ENCODE peak calls at places on chromosome 16, in four cellular contexts. A is keratinocyte, D is gastrocnemius medialis, I is A549. X is an unnamed sample.
A peak's percentile ranks its signal among the peaks of the same experiment; 100 is the strongest.

GRCh38 chr16:81415757-81416156 is 28.9 kb upstream of the CMIP start:
- DNase-seq in A (no peak), I (no peak), D (no peak), X (peak; percentile 40)

GRCh38 chr16:84821728-84822676 is 2.2 kb downstream of the CRISPLD2 start:
- DNase-seq in D (no peak), I (no peak), A (no peak), X (no peak)

GRCh38 chr16:16821261-16821660 is 442.3 kb downstream of the NPIPA7 start:
- DNase-seq in I (no peak), A (no peak), D (no peak), X (no peak)

GRCh38 chr16:57606847-57607501 is 21.5 kb upstream of the ADGRG1 start:
- DNase-seq in D (no peak), A (no peak), I (no peak), X (no peak)

GRCh38 chr16:46801428-46802049 is 29.4 kb downstream of the C16orf87 start:
- DNase-seq in D (no peak), I (peak; percentile 38), A (no peak), X (no peak)

GRCh38 chr16:56279132-56279531 is 87.8 kb downstream of the GNAO1 start:
- DNase-seq in D (no peak), I (no peak), A (no peak), X (no peak)

GRCh38 chr16:17471745-17472075 is 950 bp upstream of the XYLT1 start:
- DNase-seq in A (no peak), I (no peak), D (no peak), X (no peak)

GRCh38 chr16:49698416-49698815 is 157.5 kb downstream of the ZNF423 start:
- DNase-seq in I (no peak), A (no peak), D (no peak), X (no peak)

GRCh38 chr16:71666928-71667707 is 41.1 kb downstream of the MARVELD3 start:
- DNase-seq in D (no peak), A (no peak), I (no peak), X (no peak)

GRCh38 chr16:72042157-72042660 is 12.1 kb upstream of the HP start:
- DNase-seq in I (no peak), D (peak; percentile 81), A (no peak), X (no peak)

GRCh38 chr16:73232555-73233422 is 184.9 kb upstream of the ZFHX3 start:
- DNase-seq in D (no peak), I (peak; percentile 56), A (no peak), X (no peak)

GRCh38 chr16:21628196-21628726 is 24.1 kb downstream of the IGSF6 start:
- DNase-seq in D (no peak), I (no peak), A (no peak), X (no peak)

GRCh38 chr16:4618645-4619418 is 4.1 kb upstream of the UBALD1 start:
- DNase-seq in A (no peak), D (no peak), I (no peak), X (no peak)

GRCh38 chr16:13519871-13520270 is 400.1 kb upstream of the ERCC4 start:
- DNase-seq in A (no peak), D (no peak), I (no peak), X (no peak)

GRCh38 chr16:66292241-66292935 is 74.1 kb upstream of the CDH5 start:
- DNase-seq in I (no peak), D (no peak), A (no peak), X (no peak)

GRCh38 chr16:65534121-65534528 is 412.3 kb upstream of the CDH11 start:
- DNase-seq in I (no peak), D (no peak), A (peak; percentile 40), X (no peak)

GRCh38 chr16:81276323-81276722 is 37.8 kb downstream of the BCO1 start:
- DNase-seq in A (no peak), I (no peak), D (no peak), X (no peak)

GRCh38 chr16:6076631-6077030 is 979.0 kb upstream of the EEF2KMT start:
- DNase-seq in I (no peak), A (no peak), D (no peak), X (no peak)

GRCh38 chr16:77169650-77170236 is 21.2 kb upstream of the MON1B start:
- DNase-seq in A (no peak), D (no peak), I (peak; percentile 33), X (peak; percentile 54)

GRCh38 chr16:67447508-67448076 is 16.7 kb downstream of the HSD11B2 start:
- DNase-seq in I (peak; percentile 77), A (no peak), D (no peak), X (no peak)

GRCh38 chr16:88706288-88706964 is at the start of the genes CTU2 and RNF166:
- DNase-seq in D (peak; percentile 80), I (peak; percentile 91), A (no peak), X (peak; percentile 82)

GRCh38 chr16:81366316-81366932 is 51.7 kb downstream of the GAN start:
- DNase-seq in D (no peak), A (no peak), I (peak; percentile 40), X (peak; percentile 18)

GRCh38 chr16:55393976-55394375 is 70.0 kb downstream of the IRX6 start:
- DNase-seq in I (no peak), A (no peak), D (no peak), X (no peak)

GRCh38 chr16:89167425-89167941 is 4.1 kb upstream of the CDH15 start:
- DNase-seq in I (peak; percentile 77), D (peak; percentile 52), A (no peak), X (peak; percentile 100)

GRCh38 chr16:11587643-11588247 is 1.0 kb upstream of the LITAF start:
- DNase-seq in D (no peak), I (no peak), A (no peak), X (no peak)

GRCh38 chr16:11586375-11586855 is 304 bp downstream of the LITAF start:
- DNase-seq in A (no peak), D (no peak), I (no peak), X (no peak)

GRCh38 chr16:11585460-11586374 is 1.0 kb downstream of the LITAF start:
- DNase-seq in I (no peak), D (no peak), A (no peak), X (no peak)

GRCh38 chr16:11588321-11589244 is 1.9 kb upstream of the LITAF start:
- DNase-seq in A (no peak), D (no peak), I (no peak), X (no peak)

GRCh38 chr16:11586856-11587642 is at the start of gene LITAF:
- DNase-seq in A (no peak), D (peak; percentile 25), I (peak; percentile 67), X (peak; percentile 41)
- TF ChIP-seq CTCF in A (no peak), D (no peak), I (no peak), X (no peak)

DNA sequence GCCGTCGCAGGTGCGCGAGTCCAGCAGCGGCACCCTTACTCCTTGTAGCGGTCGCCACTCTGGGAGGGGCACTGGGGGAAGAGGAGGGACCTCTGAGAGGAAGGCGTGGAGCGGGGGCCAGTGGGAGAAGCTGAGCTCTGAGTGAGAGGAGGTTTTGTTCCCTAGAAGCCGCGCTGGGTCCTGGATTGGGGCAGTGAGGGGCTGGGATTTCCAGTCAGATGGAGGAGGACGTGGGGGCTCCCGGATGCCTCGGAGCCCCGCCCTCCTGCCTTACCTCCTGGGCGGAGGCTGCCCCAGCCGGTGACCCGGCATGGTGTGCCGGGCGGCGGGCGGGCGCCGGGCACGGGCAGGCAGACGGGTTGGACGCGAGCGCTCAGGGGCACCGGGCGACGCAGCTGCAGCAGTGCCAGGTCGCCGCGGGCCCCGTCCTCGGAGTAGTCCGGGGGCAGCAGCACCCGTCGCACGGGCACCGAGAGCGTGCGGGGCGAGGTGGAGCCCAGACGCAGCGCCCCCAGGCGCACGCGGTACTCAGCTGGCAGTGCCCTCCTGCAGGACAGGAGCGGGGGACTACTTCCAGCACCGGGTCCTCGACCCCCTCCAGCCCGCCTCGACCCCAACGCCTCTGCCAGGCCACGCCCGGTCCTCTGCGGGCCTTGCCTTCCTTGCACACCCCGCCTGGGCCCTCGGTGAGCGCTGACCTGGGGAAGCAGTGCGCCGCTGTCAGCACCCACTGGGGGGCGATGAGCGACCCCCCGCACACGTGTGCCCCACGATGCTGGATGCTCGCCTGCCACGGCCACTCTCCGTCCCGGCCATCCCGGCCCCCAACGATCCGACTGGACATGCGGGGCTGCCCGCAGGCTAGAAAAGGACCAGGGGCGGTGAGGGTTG is 2.0 kb downstream of the PRSS33 start:
- DNase-seq in I (no peak), D (no peak), A (no peak), X (no peak)
- TF ChIP-seq CTCF in I (no peak), D (no peak), A (peak; percentile 28), X (no peak)

GRCh38 chr16:86072328-86073102 is 173.6 kb downstream of the IRF8 start:
- DNase-seq in A (no peak), I (peak; percentile 64), D (no peak), X (peak; percentile 75)

GRCh38 chr16:86071611-86072240 is 172.8 kb downstream of the IRF8 start:
- DNase-seq in D (no peak), A (no peak), I (no peak), X (no peak)

GRCh38 chr16:86074651-86075487 is 175.9 kb downstream of the IRF8 start:
- DNase-seq in A (no peak), D (no peak), I (no peak), X (peak; percentile 42)

GRCh38 chr16:86073763-86074493 is 175.0 kb downstream of the IRF8 start:
- DNase-seq in I (no peak), A (no peak), D (no peak), X (no peak)

DNA sequence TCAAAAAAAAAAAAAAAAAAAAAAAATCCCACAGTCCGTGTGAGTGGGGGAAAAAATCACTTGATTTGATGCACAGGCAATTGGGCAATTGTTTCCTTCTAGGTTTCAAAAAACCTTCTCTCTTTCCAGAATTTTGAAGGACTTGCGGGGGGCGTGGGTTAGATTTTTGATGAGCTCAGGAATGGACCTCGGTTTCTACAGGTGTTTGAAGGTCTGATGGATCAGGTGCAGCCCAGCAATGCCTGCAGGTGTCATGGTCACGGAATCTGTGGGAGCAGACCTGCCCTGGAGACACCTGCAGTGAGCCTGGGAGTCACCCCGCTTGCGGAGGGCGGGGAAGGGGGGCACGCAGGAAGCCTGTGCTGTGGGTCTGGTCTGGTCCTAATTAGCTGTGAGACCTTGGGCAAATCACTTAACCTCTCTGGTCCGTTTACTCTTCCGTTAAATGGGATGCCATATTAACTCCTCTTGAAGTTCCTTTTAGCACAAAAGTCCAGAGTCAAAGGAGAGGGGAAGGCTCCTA is 174.2 kb downstream of the IRF8 start:
- DNase-seq in A (no peak), I (no peak), D (no peak), X (no peak)
- TF ChIP-seq CTCF in A (no peak), I (no peak), D (no peak), X (peak; percentile 13)

GRCh38 chr16:29850998-29851397 is 12.0 kb downstream of the CDIPT start:
- DNase-seq in I (no peak), A (no peak), D (no peak), X (no peak)
- TF ChIP-seq CTCF in I (no peak), A (no peak), D (no peak), X (no peak)

GRCh38 chr16:82695806-82696205 is 69.0 kb downstream of the CDH13 start:
- DNase-seq in A (no peak), I (no peak), D (no peak), X (no peak)
- TF ChIP-seq CTCF in A (no peak), I (no peak), D (no peak), X (no peak)

GRCh38 chr16:48447428-48447827 is 62.2 kb upstream of the SIAH1 start:
- DNase-seq in I (no peak), A (no peak), D (no peak), X (no peak)
- TF ChIP-seq CTCF in I (no peak), A (no peak), D (no peak), X (no peak)

X was measured in neural crest cell.